ENCODE peak calls at places on chromosomes 6 and 20, in four cellular contexts. One of them, this sample, is unnamed.

GRCh38 chr20:1150218-1150617 is 31.8 kb downstream of the PSMF1 start:
- DNase-seq in GM12878: no peak
- DNase-seq in HepG2: peak
- DNase-seq in K562: no peak
- DNase-seq in this sample: peak

GRCh38 chr6:16135078-16135477 is 6.2 kb downstream of the MYLIP start:
- DNase-seq in GM12878: no peak
- DNase-seq in K562: no peak
- DNase-seq in HepG2: no peak
- DNase-seq in this sample: no peak

GRCh38 chr6:166936079-166936787 is 20.1 kb downstream of the RNASET2 start:
- DNase-seq in HepG2: no peak
- DNase-seq in GM12878: no peak
- DNase-seq in K562: no peak
- DNase-seq in this sample: no peak

GRCh38 chr20:17710379-17711305 is 10.9 kb downstream of the BANF2 start:
- DNase-seq in K562: peak
- DNase-seq in HepG2: peak
- DNase-seq in GM12878: no peak
- DNase-seq in this sample: no peak

GRCh38 chr20:346640-347316 is at the start of gene NRSN2:
- DNase-seq in HepG2: peak
- DNase-seq in K562: peak
- DNase-seq in GM12878: no peak
- DNase-seq in this sample: peak

GRCh38 chr20:33812673-33813462 is 1.7 kb downstream of the CHMP4B start:
- DNase-seq in HepG2: peak
- DNase-seq in K562: peak
- DNase-seq in GM12878: no peak
- DNase-seq in this sample: peak

GRCh38 chr6:149888659-149889058 is 9.3 kb downstream of the RAET1E start:
- DNase-seq in GM12878: no peak
- DNase-seq in HepG2: no peak
- DNase-seq in K562: no peak
- DNase-seq in this sample: peak

GRCh38 chr20:35616465-35617396 is 1.1 kb downstream of the SPAG4 start:
- DNase-seq in HepG2: peak
- DNase-seq in GM12878: peak
- DNase-seq in K562: peak
- DNase-seq in this sample: peak

GRCh38 chr6:167090171-167090570 is 32.7 kb upstream of the CCR6 start:
- DNase-seq in GM12878: no peak
- DNase-seq in HepG2: no peak
- DNase-seq in K562: no peak
- DNase-seq in this sample: no peak

GRCh38 chr6:26064619-26065257 is 22.5 kb upstream of the HFE start:
- DNase-seq in K562: peak
- DNase-seq in HepG2: peak
- DNase-seq in GM12878: no peak
- DNase-seq in this sample: no peak

GRCh38 chr6:131067521-131067920 is 4.5 kb upstream of the EPB41L2 start:
- DNase-seq in K562: no peak
- DNase-seq in HepG2: no peak
- DNase-seq in GM12878: no peak
- DNase-seq in this sample: no peak

GRCh38 chr20:41572010-41572572 is 46.1 kb downstream of the CHD6 start:
- DNase-seq in GM12878: no peak
- DNase-seq in K562: no peak
- DNase-seq in HepG2: no peak
- DNase-seq in this sample: no peak

GRCh38 chr6:39791850-39792500 is at the start of gene DAAM2:
- DNase-seq in HepG2: no peak
- DNase-seq in K562: no peak
- DNase-seq in GM12878: no peak
- DNase-seq in this sample: no peak

GRCh38 chr6:94389218-94389617 is 969.9 kb upstream of the EPHA7 start:
- DNase-seq in K562: no peak
- DNase-seq in GM12878: no peak
- DNase-seq in HepG2: no peak
- DNase-seq in this sample: no peak

GRCh38 chr6:21186479-21187055 is 407.0 kb upstream of the SOX4 start:
- DNase-seq in HepG2: no peak
- DNase-seq in K562: no peak
- DNase-seq in GM12878: no peak
- DNase-seq in this sample: no peak

GRCh38 chr20:49510562-49511117 is 28.2 kb upstream of the KCNB1 start:
- DNase-seq in GM12878: no peak
- DNase-seq in HepG2: no peak
- DNase-seq in K562: no peak
- DNase-seq in this sample: no peak

GRCh38 chr20:41895216-41895615 is 277.0 kb upstream of the CHD6 start:
- DNase-seq in GM12878: no peak
- DNase-seq in HepG2: no peak
- DNase-seq in K562: no peak
- DNase-seq in this sample: no peak

GRCh38 chr20:1761116-1761515 is 103.5 kb upstream of the SIRPG start:
- DNase-seq in HepG2: no peak
- DNase-seq in K562: no peak
- DNase-seq in GM12878: no peak
- DNase-seq in this sample: peak

GRCh38 chr6:117138920-117139319 is 126.4 kb upstream of the VGLL2 start:
- DNase-seq in K562: no peak
- DNase-seq in HepG2: no peak
- DNase-seq in GM12878: no peak
- DNase-seq in this sample: no peak

GRCh38 chr20:32737371-32738223 is 5.7 kb downstream of the COMMD7 start:
- DNase-seq in HepG2: no peak
- DNase-seq in GM12878: no peak
- DNase-seq in K562: no peak
- DNase-seq in this sample: no peak

GRCh38 chr6:98539669-98540207 is 294.6 kb upstream of the POU3F2 start:
- DNase-seq in K562: no peak
- DNase-seq in HepG2: no peak
- DNase-seq in GM12878: no peak
- DNase-seq in this sample: no peak

GRCh38 chr6:156283091-156283490 is 494.1 kb upstream of the ARID1B start:
- DNase-seq in HepG2: no peak
- DNase-seq in K562: no peak
- DNase-seq in GM12878: no peak
- DNase-seq in this sample: no peak
- TF ChIP-seq MYC in HepG2: no peak
- TF ChIP-seq MYC in K562: no peak
- TF ChIP-seq MYC in GM12878: no peak
- TF ChIP-seq MYC in this sample: no peak

GRCh38 chr6:135181333-135182119 is 418 bp downstream of the MYB start:
- DNase-seq in GM12878: no peak
- DNase-seq in HepG2: no peak
- DNase-seq in K562: no peak
- DNase-seq in this sample: no peak
- TF ChIP-seq HDAC2 in GM12878: no peak
- TF ChIP-seq HDAC2 in HepG2: no peak
- TF ChIP-seq HDAC2 in K562: no peak
- TF ChIP-seq HDAC2 in this sample: no peak

GRCh38 chr20:58719258-58719657 is 26.7 kb downstream of the NPEPL1 start:
- DNase-seq in K562: no peak
- DNase-seq in HepG2: no peak
- DNase-seq in GM12878: no peak
- DNase-seq in this sample: no peak
- TF ChIP-seq ESRRA in K562: no peak
- TF ChIP-seq ESRRA in HepG2: no peak
- TF ChIP-seq ESRRA in GM12878: no peak
- TF ChIP-seq ESRRA in this sample: no peak

GRCh38 chr6:109449789-109450673 is 5.5 kb downstream of the MICAL1 start:
- DNase-seq in GM12878: no peak
- DNase-seq in K562: no peak
- DNase-seq in HepG2: no peak
- DNase-seq in this sample: no peak
- TF ChIP-seq MYC in GM12878: no peak
- TF ChIP-seq MYC in K562: no peak
- TF ChIP-seq MYC in HepG2: no peak
- TF ChIP-seq MYC in this sample: no peak

DNA sequence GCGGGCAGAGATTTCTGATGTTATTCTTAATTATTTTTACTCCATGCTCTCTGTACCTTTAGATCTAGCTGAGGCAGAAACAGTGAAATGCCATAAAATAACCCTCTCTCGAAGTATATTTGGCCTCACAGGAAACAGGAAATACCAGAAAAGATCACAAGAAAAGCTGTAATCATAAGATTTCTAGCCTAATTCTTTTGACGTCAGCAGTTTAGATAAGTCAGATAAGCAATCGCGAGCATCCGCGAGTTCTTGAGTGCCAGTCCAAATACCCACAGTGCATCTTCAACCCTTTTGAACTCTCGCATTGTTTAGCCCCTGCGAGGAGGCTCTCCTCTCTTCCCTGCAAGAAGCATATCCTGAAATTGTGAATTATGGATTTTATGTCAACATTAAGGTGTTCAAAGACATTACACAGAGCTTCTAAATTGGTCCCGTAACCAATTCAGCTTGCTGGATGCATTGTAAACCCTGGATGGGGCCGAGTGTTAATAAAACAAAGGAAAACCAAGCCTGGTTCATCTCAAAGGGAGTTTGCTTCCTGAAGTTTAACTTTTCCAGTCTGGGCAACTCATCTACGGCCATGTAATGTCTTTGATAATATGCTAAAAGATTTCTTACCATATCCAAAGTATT is 198.9 kb downstream of the MTFR2 start:
- DNase-seq in GM12878: no peak
- DNase-seq in K562: no peak
- DNase-seq in HepG2: no peak
- DNase-seq in this sample: no peak
- TF ChIP-seq HDAC2 in GM12878: no peak
- TF ChIP-seq HDAC2 in K562: no peak
- TF ChIP-seq HDAC2 in HepG2: no peak
- TF ChIP-seq HDAC2 in this sample: no peak

GRCh38 chr6:158570681-158570962 is 10.7 kb downstream of the TMEM181 start:
- DNase-seq in HepG2: peak
- DNase-seq in GM12878: no peak
- DNase-seq in K562: no peak
- DNase-seq in this sample: no peak

GRCh38 chr6:158573542-158573931 is 13.6 kb downstream of the TMEM181 start:
- DNase-seq in K562: no peak
- DNase-seq in GM12878: no peak
- DNase-seq in HepG2: no peak
- DNase-seq in this sample: no peak

GRCh38 chr6:158571826-158572652 is 12.1 kb downstream of the TMEM181 start:
- DNase-seq in HepG2: peak
- DNase-seq in K562: no peak
- DNase-seq in GM12878: no peak
- DNase-seq in this sample: no peak

GRCh38 chr6:158574800-158575199 is 14.9 kb downstream of the TMEM181 start:
- DNase-seq in K562: no peak
- DNase-seq in GM12878: no peak
- DNase-seq in HepG2: no peak
- DNase-seq in this sample: no peak

GRCh38 chr6:158572653-158573541 is 13.0 kb downstream of the TMEM181 start:
- DNase-seq in HepG2: no peak
- DNase-seq in K562: no peak
- DNase-seq in GM12878: no peak
- DNase-seq in this sample: no peak
- TF ChIP-seq ESRRA in HepG2: no peak
- TF ChIP-seq ESRRA in K562: no peak
- TF ChIP-seq ESRRA in GM12878: no peak
- TF ChIP-seq ESRRA in this sample: no peak

GRCh38 chr6:133165235-133165634 is 75.9 kb upstream of the EYA4 start:
- DNase-seq in K562: no peak
- DNase-seq in GM12878: no peak
- DNase-seq in HepG2: no peak
- DNase-seq in this sample: no peak
- TF ChIP-seq MYC in K562: no peak
- TF ChIP-seq MYC in GM12878: no peak
- TF ChIP-seq MYC in HepG2: no peak
- TF ChIP-seq MYC in this sample: no peak

DNA sequence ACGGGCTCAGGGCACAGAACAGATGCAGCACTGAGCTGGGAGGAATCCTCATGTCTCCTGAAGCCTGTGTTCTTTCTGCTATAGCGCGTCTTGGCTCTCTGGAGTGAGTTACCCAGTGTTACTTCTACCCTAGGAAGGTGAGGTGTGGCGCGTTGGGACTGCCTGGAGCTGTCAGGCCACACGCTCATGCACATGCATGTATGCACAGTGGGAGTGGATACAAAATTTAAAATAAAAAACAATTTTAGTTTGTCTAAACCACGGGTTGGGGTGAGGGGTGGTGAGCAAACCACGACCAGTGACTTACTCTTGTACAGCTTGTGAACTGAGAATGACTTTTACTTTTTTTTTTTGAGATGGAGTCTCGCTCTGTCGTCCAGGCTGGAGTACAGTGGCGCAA is 298.6 kb upstream of the SUPT3H start:
- DNase-seq in HepG2: no peak
- DNase-seq in GM12878: no peak
- DNase-seq in K562: no peak
- DNase-seq in this sample: no peak
- TF ChIP-seq HDAC2 in HepG2: no peak
- TF ChIP-seq HDAC2 in GM12878: no peak
- TF ChIP-seq HDAC2 in K562: no peak
- TF ChIP-seq HDAC2 in this sample: no peak

GRCh38 chr20:14046534-14046933 is 51.2 kb downstream of the MACROD2 start:
- DNase-seq in GM12878: no peak
- DNase-seq in HepG2: no peak
- DNase-seq in K562: no peak
- DNase-seq in this sample: no peak

GRCh38 chr20:14051454-14051853 is 56.1 kb downstream of the MACROD2 start:
- DNase-seq in GM12878: no peak
- DNase-seq in K562: no peak
- DNase-seq in HepG2: no peak
- DNase-seq in this sample: no peak

GRCh38 chr20:14049111-14049510 is 53.8 kb downstream of the MACROD2 start:
- DNase-seq in GM12878: no peak
- DNase-seq in K562: no peak
- DNase-seq in HepG2: no peak
- DNase-seq in this sample: no peak
- TF ChIP-seq ESRRA in GM12878: no peak
- TF ChIP-seq ESRRA in K562: no peak
- TF ChIP-seq ESRRA in HepG2: no peak
- TF ChIP-seq ESRRA in this sample: no peak